ENCODE peak calls at places on chromosomes 1 and 21, in nine cellular contexts. One of them, this sample, is unnamed.

GRCh38 chr21:42674351-42674940 is 21.0 kb downstream of the PDE9A start:
- DNase-seq in NCI-H748 treated with DMSO at 0.1 percent for 48 hours: peak
- DNase-seq in NCI-H69: peak
- DNase-seq in cerebellar cortex: no peak
- DNase-seq in ureter: peak
- DNase-seq in lower lobe of right lung: no peak
- DNase-seq in thoracic aorta: no peak
- DNase-seq in AG09309: no peak
- DNase-seq in EH: no peak
- DNase-seq in this sample: no peak

GRCh38 chr1:212664409-212665199 is 35.0 kb downstream of the BATF3 start:
- DNase-seq in AG09309: no peak
- DNase-seq in NCI-H748 treated with DMSO at 0.1 percent for 48 hours: no peak
- DNase-seq in NCI-H69: no peak
- DNase-seq in lower lobe of right lung: no peak
- DNase-seq in EH: no peak
- DNase-seq in cerebellar cortex: no peak
- DNase-seq in thoracic aorta: no peak
- DNase-seq in ureter: no peak
- DNase-seq in this sample: no peak

GRCh38 chr1:169681094-169681493 is 30.3 kb downstream of the SELL start:
- DNase-seq in thoracic aorta: no peak
- DNase-seq in AG09309: no peak
- DNase-seq in lower lobe of right lung: no peak
- DNase-seq in ureter: no peak
- DNase-seq in NCI-H748 treated with DMSO at 0.1 percent for 48 hours: no peak
- DNase-seq in cerebellar cortex: no peak
- DNase-seq in NCI-H69: peak
- DNase-seq in EH: no peak
- DNase-seq in this sample: no peak

GRCh38 chr21:44837537-44837936 is 19.7 kb upstream of the SUMO3 start:
- DNase-seq in ureter: no peak
- DNase-seq in thoracic aorta: no peak
- DNase-seq in cerebellar cortex: no peak
- DNase-seq in AG09309: no peak
- DNase-seq in NCI-H748 treated with DMSO at 0.1 percent for 48 hours: no peak
- DNase-seq in lower lobe of right lung: no peak
- DNase-seq in NCI-H69: peak
- DNase-seq in EH: no peak
- DNase-seq in this sample: no peak

GRCh38 chr1:150567341-150567716 is 12.1 kb downstream of the MCL1 start:
- DNase-seq in NCI-H69: no peak
- DNase-seq in cerebellar cortex: no peak
- DNase-seq in AG09309: no peak
- DNase-seq in NCI-H748 treated with DMSO at 0.1 percent for 48 hours: no peak
- DNase-seq in EH: peak
- DNase-seq in thoracic aorta: no peak
- DNase-seq in ureter: no peak
- DNase-seq in lower lobe of right lung: no peak
- DNase-seq in this sample: no peak

GRCh38 chr1:22727873-22728272 is 17.2 kb downstream of the EPHB2 start:
- DNase-seq in NCI-H748 treated with DMSO at 0.1 percent for 48 hours: no peak
- DNase-seq in AG09309: no peak
- DNase-seq in ureter: no peak
- DNase-seq in thoracic aorta: no peak
- DNase-seq in EH: no peak
- DNase-seq in cerebellar cortex: no peak
- DNase-seq in NCI-H69: no peak
- DNase-seq in lower lobe of right lung: no peak
- DNase-seq in this sample: no peak

GRCh38 chr21:24112020-24112419 is 1495.3 kb downstream of the MRPL39 start:
- DNase-seq in ureter: no peak
- DNase-seq in thoracic aorta: no peak
- DNase-seq in lower lobe of right lung: no peak
- DNase-seq in EH: no peak
- DNase-seq in AG09309: no peak
- DNase-seq in NCI-H69: no peak
- DNase-seq in cerebellar cortex: no peak
- DNase-seq in NCI-H748 treated with DMSO at 0.1 percent for 48 hours: no peak
- DNase-seq in this sample: no peak

GRCh38 chr1:3128431-3129132 is 59.6 kb downstream of the PRDM16 start:
- DNase-seq in AG09309: no peak
- DNase-seq in EH: no peak
- DNase-seq in thoracic aorta: no peak
- DNase-seq in lower lobe of right lung: no peak
- DNase-seq in NCI-H69: no peak
- DNase-seq in cerebellar cortex: no peak
- DNase-seq in ureter: no peak
- DNase-seq in NCI-H748 treated with DMSO at 0.1 percent for 48 hours: no peak
- DNase-seq in this sample: no peak

GRCh38 chr1:111987502-111987901 is 2.0 kb downstream of the KCND3 start:
- DNase-seq in cerebellar cortex: peak
- DNase-seq in EH: no peak
- DNase-seq in NCI-H69: no peak
- DNase-seq in NCI-H748 treated with DMSO at 0.1 percent for 48 hours: no peak
- DNase-seq in AG09309: no peak
- DNase-seq in thoracic aorta: no peak
- DNase-seq in lower lobe of right lung: no peak
- DNase-seq in ureter: no peak
- DNase-seq in this sample: no peak

This sample was measured in Jurkat, Clone E6-1.